ENCODE peak calls at places on chromosomes 16 and 17, in seven cellular contexts. One of them, this sample, is unnamed.

GRCh38 chr16:12891836-12892235 is 9.6 kb upstream of the SHISA9 start:
- DNase-seq in Caki2: no peak
- DNase-seq in naive thymus-derived CD8-positive, alpha-beta T cell: no peak
- DNase-seq in lung microvascular endothelial cell: no peak
- DNase-seq in immature natural killer cell: no peak
- DNase-seq in lung: no peak
- DNase-seq in ELF-1: peak
- DNase-seq in this sample: no peak

GRCh38 chr17:78040561-78041400 is 82.3 kb downstream of the TNRC6C start:
- DNase-seq in ELF-1: no peak
- DNase-seq in naive thymus-derived CD8-positive, alpha-beta T cell: peak
- DNase-seq in Caki2: peak
- DNase-seq in lung: peak
- DNase-seq in lung microvascular endothelial cell: peak
- DNase-seq in immature natural killer cell: no peak
- DNase-seq in this sample: no peak

GRCh38 chr17:48058393-48059124 is 10.4 kb downstream of the NFE2L1 start:
- DNase-seq in immature natural killer cell: no peak
- DNase-seq in Caki2: no peak
- DNase-seq in naive thymus-derived CD8-positive, alpha-beta T cell: no peak
- DNase-seq in lung: no peak
- DNase-seq in lung microvascular endothelial cell: no peak
- DNase-seq in ELF-1: no peak
- DNase-seq in this sample: no peak

GRCh38 chr17:33024688-33025486 is 33.2 kb downstream of the SPACA3 start:
- DNase-seq in Caki2: no peak
- DNase-seq in naive thymus-derived CD8-positive, alpha-beta T cell: no peak
- DNase-seq in ELF-1: peak
- DNase-seq in lung: no peak
- DNase-seq in immature natural killer cell: no peak
- DNase-seq in lung microvascular endothelial cell: no peak
- DNase-seq in this sample: no peak

GRCh38 chr16:75073551-75074414 is 42.8 kb downstream of the LDHD start:
- DNase-seq in lung: no peak
- DNase-seq in lung microvascular endothelial cell: no peak
- DNase-seq in immature natural killer cell: no peak
- DNase-seq in Caki2: no peak
- DNase-seq in naive thymus-derived CD8-positive, alpha-beta T cell: no peak
- DNase-seq in ELF-1: no peak
- DNase-seq in this sample: no peak

GRCh38 chr17:31433091-31433790 is 41.8 kb downstream of the RAB11FIP4 start:
- DNase-seq in ELF-1: no peak
- DNase-seq in naive thymus-derived CD8-positive, alpha-beta T cell: peak
- DNase-seq in lung microvascular endothelial cell: no peak
- DNase-seq in lung: no peak
- DNase-seq in immature natural killer cell: peak
- DNase-seq in Caki2: no peak
- DNase-seq in this sample: no peak

GRCh38 chr16:1047123-1047522 is 25.4 kb upstream of the SSTR5 start:
- DNase-seq in lung: no peak
- DNase-seq in naive thymus-derived CD8-positive, alpha-beta T cell: no peak
- DNase-seq in immature natural killer cell: no peak
- DNase-seq in ELF-1: no peak
- DNase-seq in lung microvascular endothelial cell: no peak
- DNase-seq in Caki2: no peak
- DNase-seq in this sample: no peak

GRCh38 chr17:83193336-83194188 is 114.2 kb downstream of the METRNL start:
- DNase-seq in ELF-1: no peak
- DNase-seq in naive thymus-derived CD8-positive, alpha-beta T cell: no peak
- DNase-seq in Caki2: peak
- DNase-seq in lung: peak
- DNase-seq in immature natural killer cell: no peak
- DNase-seq in lung microvascular endothelial cell: peak
- DNase-seq in this sample: no peak

GRCh38 chr16:87956169-87956770 is 5.0 kb downstream of the BANP start:
- DNase-seq in naive thymus-derived CD8-positive, alpha-beta T cell: peak
- DNase-seq in Caki2: no peak
- DNase-seq in immature natural killer cell: peak
- DNase-seq in lung: no peak
- DNase-seq in lung microvascular endothelial cell: peak
- DNase-seq in ELF-1: peak
- DNase-seq in this sample: no peak

GRCh38 chr16:78045865-78046581 is 23.7 kb downstream of the CLEC3A start:
- DNase-seq in naive thymus-derived CD8-positive, alpha-beta T cell: peak
- DNase-seq in lung microvascular endothelial cell: peak
- DNase-seq in Caki2: peak
- DNase-seq in lung: peak
- DNase-seq in immature natural killer cell: peak
- DNase-seq in ELF-1: peak
- DNase-seq in this sample: peak

GRCh38 chr16:76265434-76266045 is 11.7 kb upstream of the CNTNAP4 start:
- DNase-seq in immature natural killer cell: no peak
- DNase-seq in lung: no peak
- DNase-seq in naive thymus-derived CD8-positive, alpha-beta T cell: no peak
- DNase-seq in ELF-1: peak
- DNase-seq in lung microvascular endothelial cell: peak
- DNase-seq in Caki2: peak
- DNase-seq in this sample: no peak

This sample was measured in type B pancreatic cell.